ENCODE peak calls at places on chromosomes 11 and 22, in six cellular contexts. D is foreskin fibroblast, V is DMS153, T is fibroblast of the conjunctiva, Q is uterus, K is HFFc6. N is an unnamed sample.

GRCh38 chr11:72743321-72744221 is 8.6 kb downstream of the ARAP1 start:
- DNase-seq in Q (no peak), V (no peak), K (no peak), T (no peak), D (no peak), N (no peak)

GRCh38 chr11:82049199-82049598 is 684.5 kb downstream of the FAM181B start:
- DNase-seq in K (no peak), T (no peak), D (no peak), Q (no peak), V (no peak), N (no peak)

GRCh38 chr22:30564766-30565118 is 9.7 kb downstream of the GAL3ST1 start:
- DNase-seq in V (no peak), D (no peak), Q (no peak), K (no peak), T (no peak), N (no peak)

GRCh38 chr22:45917146-45917545 is 59.8 kb downstream of the WNT7B start:
- DNase-seq in D (no peak), T (no peak), K (no peak), V (peak), Q (no peak), N (peak)

GRCh38 chr11:84870486-84870885 is 756.7 kb downstream of the DLG2 start:
- DNase-seq in D (no peak), T (no peak), K (no peak), Q (no peak), V (no peak), N (no peak)

GRCh38 chr11:45400594-45400993 is 114.5 kb upstream of the SYT13 start:
- DNase-seq in K (peak), V (no peak), T (no peak), D (peak), Q (no peak), N (no peak)

GRCh38 chr22:49638788-49639187 is 188.9 kb downstream of the BRD1 start:
- DNase-seq in K (no peak), D (no peak), T (no peak), V (peak), Q (no peak), N (no peak)

GRCh38 chr22:27554841-27555456 is 246.6 kb downstream of the MN1 start:
- DNase-seq in V (no peak), K (no peak), T (no peak), D (no peak), Q (no peak), N (no peak)

GRCh38 chr22:43230983-43231723 is 44.2 kb upstream of the TTLL12 start:
- DNase-seq in D (peak), K (peak), T (peak), Q (peak), V (peak), N (peak)

GRCh38 chr11:64021742-64022067 is 14.0 kb upstream of the FLRT1 start:
- DNase-seq in T (no peak), K (no peak), D (no peak), Q (no peak), V (no peak), N (no peak)

GRCh38 chr22:32615874-32616564 is 141.4 kb downstream of the FBXO7 start:
- DNase-seq in D (no peak), K (no peak), Q (no peak), T (no peak), V (no peak), N (no peak)

GRCh38 chr22:32042924-32043323 is at the start of gene SLC5A1:
- DNase-seq in T (no peak), V (peak), D (no peak), Q (no peak), K (no peak), N (no peak)

GRCh38 chr11:6298605-6299004 is 21.7 kb downstream of the CAVIN3 start:
- DNase-seq in D (no peak), K (peak), Q (no peak), T (no peak), V (peak), N (no peak)

GRCh38 chr11:60899021-60899936 is 7.1 kb downstream of the PRPF19 start:
- DNase-seq in D (peak), V (peak), Q (no peak), T (peak), K (peak), N (peak)

GRCh38 chr22:22863001-22863400 is 24.6 kb upstream of the IGLL5 start:
- DNase-seq in D (no peak), V (no peak), T (no peak), Q (no peak), K (no peak), N (no peak)

GRCh38 chr22:44523981-44524759 is 26.1 kb upstream of the RTL6 start:
- DNase-seq in D (peak), T (peak), Q (peak), K (peak), V (no peak), N (no peak)

GRCh38 chr11:1935156-1936071 is 11.7 kb upstream of the MRPL23 start:
- DNase-seq in V (no peak), D (no peak), Q (peak), K (no peak), T (no peak), N (no peak)

GRCh38 chr11:57116654-57117053 is 65.1 kb upstream of the LRRC55 start:
- DNase-seq in V (no peak), K (peak), D (peak), Q (no peak), T (peak), N (peak)

GRCh38 chr22:44171486-44172076 is 9.1 kb upstream of the PARVG start:
- DNase-seq in T (no peak), Q (no peak), V (no peak), D (no peak), K (no peak), N (no peak)

GRCh38 chr22:48352086-48352911 is 1475.4 kb downstream of the BRD1 start:
- DNase-seq in K (no peak), T (no peak), Q (no peak), D (no peak), V (no peak), N (no peak)

GRCh38 chr22:29716814-29717213 is 3.0 kb upstream of the CABP7 start:
- DNase-seq in V (no peak), D (peak), T (peak), Q (peak), K (peak), N (no peak)

GRCh38 chr11:132289590-132290256 is 919.3 kb downstream of the NTM start:
- DNase-seq in V (no peak), Q (no peak), D (no peak), T (no peak), K (no peak), N (no peak)

GRCh38 chr11:2706321-2706720 is 6.5 kb upstream of the KCNQ1OT1 start:
- DNase-seq in D (no peak), T (no peak), K (no peak), Q (no peak), V (no peak), N (no peak)

GRCh38 chr22:30876221-30876751 is 92.3 kb downstream of the MORC2 start:
- DNase-seq in V (no peak), Q (no peak), D (no peak), K (no peak), T (no peak), N (no peak)

GRCh38 chr22:49861642-49862407 is 8.2 kb downstream of the ZBED4 start:
- DNase-seq in V (no peak), T (no peak), Q (no peak), D (no peak), K (no peak), N (no peak)

GRCh38 chr11:59144579-59145345 is 2.1 kb downstream of the FAM111A start:
- DNase-seq in D (peak), K (peak), V (peak), T (peak), Q (peak), N (peak)

GRCh38 chr11:83310718-83311117 is 24.6 kb upstream of the CCDC90B start:
- DNase-seq in T (no peak), K (no peak), D (no peak), V (no peak), Q (no peak), N (no peak)

GRCh38 chr11:95230054-95231034 is 658 bp downstream of the SESN3 start:
- DNase-seq in D (peak), T (no peak), Q (peak), K (no peak), V (no peak), N (peak)

GRCh38 chr11:116605543-116605942 is 167.2 kb downstream of the BUD13 start:
- DNase-seq in K (no peak), D (no peak), T (no peak), Q (no peak), V (no peak), N (no peak)

GRCh38 chr11:77071671-77072605 is 5.2 kb downstream of the CAPN5 start:
- DNase-seq in D (peak), Q (peak), T (no peak), K (peak), V (no peak), N (no peak)

GRCh38 chr22:49212002-49212401 is 615.7 kb downstream of the BRD1 start:
- DNase-seq in K (no peak), D (no peak), Q (peak), T (no peak), V (no peak), N (no peak)

GRCh38 chr22:25492950-25493790 is 71.3 kb upstream of the GRK3 start:
- DNase-seq in D (no peak), V (peak), K (no peak), T (no peak), Q (no peak), N (peak)

GRCh38 chr22:23071163-23072034 is 1.1 kb downstream of the GNAZ start:
- DNase-seq in D (no peak), V (no peak), K (no peak), T (no peak), Q (no peak), N (no peak)

GRCh38 chr11:112227002-112227401 is 774 bp downstream of the PTS start:
- DNase-seq in Q (no peak), D (peak), V (no peak), T (peak), K (peak), N (no peak)

GRCh38 chr11:96267490-96268010 is 75.4 kb downstream of the MAML2 start:
- DNase-seq in D (no peak), T (no peak), V (no peak), K (no peak), Q (no peak), N (no peak)

GRCh38 chr11:8932564-8933180 is at the start of gene C11orf16:
- DNase-seq in K (no peak), D (no peak), T (no peak), Q (no peak), V (peak), N (no peak)

GRCh38 chr11:126491092-126491491 is 135.6 kb downstream of the ST3GAL4 start:
- DNase-seq in V (peak), Q (no peak), D (no peak), K (no peak), T (no peak), N (no peak)